ENCODE peak calls at places on chromosomes 12 and 14, in four cellular contexts. Q is K562, N is HepG2, Y is GM23338. P is an unnamed sample.

GRCh38 chr12:12432373-12432772 is 75.5 kb downstream of the BORCS5 start:
- DNase-seq in Q (no peak), N (no peak), Y (no peak), P (no peak)

GRCh38 chr14:58755026-58755929 is 117.5 kb downstream of the DACT1 start:
- DNase-seq in Q (no peak), N (no peak), Y (peak; percentile 51), P (no peak)

GRCh38 chr14:62162998-62163589 is 400.9 kb downstream of the SNAPC1 start:
- DNase-seq in Q (peak; percentile 26), N (peak; percentile 18), Y (peak; percentile 82), P (no peak)

GRCh38 chr12:124754949-124755800 is 108.5 kb downstream of the SCARB1 start:
- DNase-seq in Q (no peak), N (no peak), Y (peak; percentile 74), P (peak; percentile 98)

GRCh38 chr14:97158102-97158501 is 360.9 kb downstream of the VRK1 start:
- DNase-seq in Q (no peak), N (no peak), Y (no peak), P (no peak)

GRCh38 chr12:69173358-69173757 is 66.0 kb upstream of the CPSF6 start:
- DNase-seq in Q (no peak), N (no peak), Y (no peak), P (no peak)

GRCh38 chr12:46677749-46678148 is 148.0 kb downstream of the SLC38A4 start:
- DNase-seq in Q (peak; percentile 40), N (peak; percentile 66), Y (peak; percentile 56), P (no peak)

GRCh38 chr14:23425169-23425568 is 10.3 kb downstream of the MYH7 start:
- DNase-seq in Q (no peak), N (no peak), Y (no peak), P (no peak)

GRCh38 chr12:68042212-68042699 is 53.0 kb downstream of the IFNG-AS1 start:
- DNase-seq in Q (no peak), N (peak; percentile 3), Y (no peak), P (no peak)

DNA sequence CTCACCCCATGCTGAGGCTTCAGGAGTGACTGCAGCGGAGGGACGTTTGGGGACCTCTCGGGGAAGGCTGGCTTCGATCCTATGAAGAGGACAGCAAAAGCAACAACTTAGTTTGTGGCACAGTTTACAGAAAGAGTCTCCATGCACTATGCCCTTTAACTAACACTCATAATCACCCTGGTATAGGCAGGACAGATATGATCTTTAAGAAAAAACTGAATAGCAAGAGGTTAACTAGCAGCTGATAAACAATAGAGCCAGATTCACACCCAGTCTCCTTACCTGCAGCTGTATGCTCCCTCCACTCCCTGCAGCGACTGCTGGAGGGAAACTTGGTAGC is 27.4 kb downstream of the TMEM63C start:
- DNase-seq in Q (no peak), N (no peak), Y (no peak), P (no peak)
- TF ChIP-seq REST in Q (no peak), N (no peak), Y (no peak), P (no peak)

GRCh38 chr14:73227812-73228781 is 9.2 kb upstream of the PAPLN start:
- DNase-seq in Q (no peak), N (peak; percentile 38), Y (peak; percentile 67), P (no peak)
- H3K4me3 ChIP-seq in Q (no peak overlapping the region), N (no peak overlapping the region), Y (no peak overlapping the region), P (no peak overlapping the region)

DNA sequence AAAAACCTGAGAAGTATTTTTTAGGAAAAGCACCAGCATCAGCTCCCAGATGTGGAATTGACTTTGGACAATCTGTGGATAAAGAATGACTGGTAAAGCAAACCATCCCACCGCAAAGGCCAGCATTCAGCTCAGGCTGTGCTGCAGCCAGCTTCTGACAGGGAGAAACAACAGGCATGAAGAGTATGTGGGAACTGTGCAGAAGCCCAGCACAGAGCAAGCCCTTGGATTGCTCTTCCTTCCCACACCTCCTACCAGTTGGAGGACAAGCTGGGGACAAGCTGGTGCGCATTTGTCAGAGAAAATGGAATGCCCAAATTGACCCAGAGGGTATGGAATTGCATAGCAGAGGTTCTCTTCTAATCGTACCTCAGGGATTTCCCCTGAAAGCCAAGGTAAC is 228.1 kb downstream of the ANO2 start:
- DNase-seq in Q (no peak), N (no peak), Y (no peak), P (no peak)
- TF ChIP-seq CTCF in Q (no peak), N (no peak), Y (no peak), P (no peak)

GRCh38 chr12:41548926-41549325 is 360.8 kb downstream of the PDZRN4 start:
- DNase-seq in Q (no peak), N (no peak), Y (no peak), P (no peak)
- TF ChIP-seq REST in Q (no peak), N (no peak), Y (no peak), P (no peak)

GRCh38 chr14:56816575-56817391 is 6.5 kb upstream of the OTX2 start:
- DNase-seq in Q (no peak), N (no peak), Y (peak; percentile 79), P (no peak)
- H3K4me3 ChIP-seq in Q (no peak overlapping the region), N (no peak overlapping the region), Y (peak overlapping the region; percentile 58), P (no peak overlapping the region)

DNA sequence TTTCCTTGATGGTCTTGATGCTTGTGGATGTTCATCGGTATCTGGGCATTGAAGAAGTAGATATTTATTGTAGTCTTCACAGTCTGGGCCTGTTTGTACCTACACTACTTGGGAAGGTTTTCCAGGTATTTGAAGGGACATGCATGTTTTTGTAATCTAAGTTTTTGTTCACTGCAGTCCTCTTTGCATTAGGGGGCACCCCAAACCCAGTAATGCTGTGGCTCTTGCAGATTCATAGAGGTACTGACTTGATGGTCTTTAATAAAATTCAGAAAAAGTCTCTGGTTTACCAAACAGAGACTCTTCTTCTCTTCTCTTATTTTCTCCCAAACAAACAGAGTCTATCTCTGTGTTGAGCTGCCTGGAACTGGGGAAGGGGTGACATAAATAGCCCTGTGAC is 150.9 kb upstream of the SLC16A7 start:
- DNase-seq in Q (no peak), N (no peak), Y (no peak), P (no peak)
- TF ChIP-seq CTCF in Q (no peak), N (no peak), Y (peak; percentile 64), P (no peak)

GRCh38 chr14:73713804-73714655 is at the start of gene PNMA1:
- DNase-seq in Q (peak; percentile 88), N (peak; percentile 69), Y (peak; percentile 93), P (peak; percentile 51)
- TF ChIP-seq REST in Q (peak; percentile 22), N (no peak), Y (no peak), P (no peak)

P was measured in HL-60.